ENCODE peak calls at places on chromosomes 2 and 18, in seven cellular contexts. H is Peyer's patch, Q is IMR-90, Z is right lobe of liver, N is esophagus squamous epithelium, I is body of pancreas, X is A549. R is an unnamed sample.

GRCh38 chr2:235498556-235499305 is 4.9 kb downstream of the AGAP1 start:
- DNase-seq in I (peak; percentile 87), N (no peak), Z (no peak), Q (no peak), X (peak; percentile 44), H (no peak), R (no peak)

GRCh38 chr2:217101972-217102371 is 242.1 kb upstream of the TNP1 start:
- DNase-seq in Z (no peak), X (no peak), H (no peak), N (no peak), Q (no peak), I (no peak), R (no peak)

GRCh38 chr18:43665239-43665788 is 388.0 kb upstream of the SYT4 start:
- DNase-seq in X (no peak), Q (peak; percentile 94), N (no peak), I (no peak), Z (no peak), H (no peak), R (no peak)

GRCh38 chr2:120052597-120052996 is 39.7 kb downstream of the EPB41L5 start:
- DNase-seq in Q (peak; percentile 24), I (no peak), X (no peak), H (no peak), N (no peak), Z (no peak), R (no peak)

GRCh38 chr2:16493788-16494187 is 171.8 kb downstream of the CYRIA start:
- DNase-seq in N (no peak), Z (no peak), H (no peak), Q (no peak), X (no peak), I (no peak), R (no peak)

GRCh38 chr18:67766930-67767329 is 250.4 kb upstream of the DSEL start:
- DNase-seq in Z (no peak), N (no peak), H (no peak), I (no peak), X (peak; percentile 70), Q (peak; percentile 99), R (no peak)

GRCh38 chr2:24083567-24084385 is 858 bp downstream of the TP53I3 start:
- DNase-seq in Q (peak; percentile 79), N (peak; percentile 57), X (peak; percentile 98), I (peak; percentile 92), H (peak; percentile 95), Z (no peak), R (peak; percentile 97)

GRCh38 chr2:189287982-189288494 is 108.5 kb upstream of the COL5A2 start:
- DNase-seq in I (no peak), X (peak; percentile 85), H (no peak), Z (no peak), N (no peak), Q (peak; percentile 91), R (peak; percentile 19)

GRCh38 chr2:25361261-25362048 is 19.7 kb upstream of the DNMT3A start:
- DNase-seq in Z (no peak), H (no peak), Q (no peak), N (no peak), I (no peak), X (no peak), R (no peak)

GRCh38 chr2:85695121-85695520 is 963 bp downstream of the GNLY start:
- DNase-seq in H (no peak), N (no peak), X (no peak), Q (no peak), I (no peak), Z (no peak), R (no peak)

GRCh38 chr18:46320928-46321855 is 217.0 kb downstream of the HAUS1 start:
- DNase-seq in I (no peak), Z (no peak), Q (peak; percentile 55), H (no peak), N (no peak), X (no peak), R (no peak)

GRCh38 chr18:45652703-45653490 is 37.6 kb downstream of the SLC14A2 start:
- DNase-seq in N (no peak), Z (no peak), Q (peak; percentile 31), I (no peak), X (no peak), H (no peak), R (peak; percentile 93)

GRCh38 chr2:29723255-29724001 is 198.0 kb downstream of the ALK start:
- DNase-seq in H (no peak), N (no peak), Q (no peak), X (peak; percentile 19), Z (no peak), I (peak; percentile 40), R (no peak)

GRCh38 chr2:47043142-47043890 is 111.8 kb downstream of the STPG4 start:
- DNase-seq in Q (peak; percentile 95), I (peak; percentile 67), H (no peak), X (peak; percentile 81), N (no peak), Z (no peak), R (no peak)

GRCh38 chr2:109604597-109604996 is 9.2 kb downstream of the SEPTIN10 start:
- DNase-seq in H (peak; percentile 68), I (no peak), Q (peak; percentile 92), N (no peak), X (peak; percentile 79), Z (no peak), R (no peak)

GRCh38 chr2:102282646-102283045 is 28.7 kb upstream of the IL1RL1 start:
- DNase-seq in H (no peak), I (no peak), Q (no peak), Z (no peak), N (no peak), X (no peak), R (no peak)

GRCh38 chr18:48792141-48792540 is 158.6 kb downstream of the SMAD7 start:
- DNase-seq in H (peak; percentile 27), X (no peak), Q (no peak), N (no peak), I (no peak), Z (peak; percentile 31), R (no peak)

GRCh38 chr2:200810252-200810650 is 1.5 kb upstream of the BZW1 start:
- DNase-seq in Q (peak; percentile 93), Z (no peak), I (peak; percentile 53), H (no peak), X (peak; percentile 66), N (no peak), R (no peak)

GRCh38 chr2:200810967-200811335 is 759 bp upstream of the BZW1 start:
- DNase-seq in Q (peak; percentile 30), N (no peak), X (no peak), I (no peak), H (no peak), Z (no peak), R (no peak)

GRCh38 chr2:200812122-200813022 is 662 bp downstream of the BZW1 start:
- DNase-seq in H (peak; percentile 88), Q (peak; percentile 49), I (peak; percentile 82), N (peak; percentile 22), Z (peak; percentile 81), X (peak; percentile 71), R (peak; percentile 80)

GRCh38 chr2:200809506-200810251 is 2.0 kb upstream of the BZW1 start:
- DNase-seq in I (no peak), N (no peak), X (no peak), H (no peak), Z (no peak), Q (peak; percentile 57), R (no peak)

GRCh38 chr2:200811336-200812121 is at the start of gene BZW1:
- DNase-seq in Q (peak; percentile 96), X (peak; percentile 97), I (peak; percentile 96), Z (peak; percentile 98), N (peak; percentile 85), H (peak; percentile 98), R (peak; percentile 97)
- TF ChIP-seq POLR2A in Q (peak; percentile 98), X (peak; percentile 46), I (peak; percentile 96), Z (peak; percentile 98), N (peak; percentile 85), H (peak; percentile 98), R (peak; percentile 93)

DNA sequence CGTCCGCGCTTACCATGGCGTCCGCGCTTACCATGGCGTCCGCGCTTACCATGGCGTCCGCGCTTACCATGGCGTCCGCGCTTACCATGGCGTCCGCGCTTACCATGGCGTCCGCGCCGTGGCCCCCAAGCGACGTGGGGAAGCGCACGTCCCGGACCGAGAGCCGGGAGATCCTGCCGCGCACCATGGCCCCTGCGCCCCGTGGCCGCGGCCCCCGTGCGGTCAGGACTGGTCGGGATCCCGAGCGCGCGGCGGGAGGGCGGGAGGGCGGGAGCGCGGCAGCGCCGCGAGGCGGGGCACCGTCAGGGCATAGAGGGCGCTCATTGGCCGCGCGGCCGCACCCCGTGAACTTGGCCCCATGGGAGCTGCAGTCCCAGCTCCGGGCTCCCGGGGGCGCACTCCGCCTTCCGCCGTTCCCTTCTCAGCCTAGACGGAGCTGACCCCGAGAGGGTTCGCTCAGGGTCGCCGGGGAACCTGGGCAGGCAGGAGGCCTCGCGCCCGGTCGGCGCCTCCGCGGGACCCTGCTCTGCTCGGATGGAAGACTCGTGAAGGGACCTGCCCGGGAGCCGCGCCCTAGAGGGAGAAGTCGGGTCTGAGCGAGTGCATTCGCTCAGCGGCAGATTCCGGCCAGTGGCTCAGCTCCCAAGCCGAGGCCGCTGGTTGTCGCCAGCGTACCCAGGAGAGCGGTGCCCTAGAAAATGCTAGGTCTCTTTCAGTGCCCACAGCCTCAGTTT is at the start of gene ENOSF1:
- DNase-seq in I (peak; percentile 88), Z (peak; percentile 91), Q (peak; percentile 58), X (peak; percentile 92), H (peak; percentile 93), N (no peak), R (peak; percentile 93)
- TF ChIP-seq POLR2A in I (peak; percentile 48), Z (peak; percentile 46), Q (no peak), X (peak; percentile 44), H (peak; percentile 39), N (no peak), R (no peak)

GRCh38 chr2:156341482-156342251 is 9.1 kb upstream of the NR4A2 start:
- DNase-seq in X (peak; percentile 95), Q (peak; percentile 94), I (peak; percentile 95), N (peak; percentile 76), H (peak; percentile 96), Z (peak; percentile 92), R (peak; percentile 96)

GRCh38 chr2:156343096-156343939 is 10.8 kb upstream of the NR4A2 start:
- DNase-seq in X (no peak), H (no peak), N (no peak), Q (no peak), Z (no peak), I (no peak), R (peak; percentile 71)

GRCh38 chr2:156340818-156341481 is 8.4 kb upstream of the NR4A2 start:
- DNase-seq in X (peak; percentile 66), Q (peak; percentile 55), I (peak; percentile 24), N (no peak), H (peak; percentile 69), Z (no peak), R (peak; percentile 79)

GRCh38 chr2:156343940-156344301 is 11.4 kb upstream of the NR4A2 start:
- DNase-seq in H (no peak), Q (peak; percentile 65), X (no peak), I (no peak), Z (no peak), N (no peak), R (peak; percentile 31)

GRCh38 chr2:156342252-156343095 is 10.0 kb upstream of the NR4A2 start:
- DNase-seq in I (peak; percentile 96), H (peak; percentile 96), N (peak; percentile 65), Q (peak; percentile 93), X (peak; percentile 90), Z (peak; percentile 97), R (peak; percentile 94)
- TF ChIP-seq POLR2A in I (peak; percentile 4), H (peak; percentile 87), N (peak; percentile 68), Q (peak; percentile 60), X (peak; percentile 37), Z (peak; percentile 87), R (peak; percentile 76)

DNA sequence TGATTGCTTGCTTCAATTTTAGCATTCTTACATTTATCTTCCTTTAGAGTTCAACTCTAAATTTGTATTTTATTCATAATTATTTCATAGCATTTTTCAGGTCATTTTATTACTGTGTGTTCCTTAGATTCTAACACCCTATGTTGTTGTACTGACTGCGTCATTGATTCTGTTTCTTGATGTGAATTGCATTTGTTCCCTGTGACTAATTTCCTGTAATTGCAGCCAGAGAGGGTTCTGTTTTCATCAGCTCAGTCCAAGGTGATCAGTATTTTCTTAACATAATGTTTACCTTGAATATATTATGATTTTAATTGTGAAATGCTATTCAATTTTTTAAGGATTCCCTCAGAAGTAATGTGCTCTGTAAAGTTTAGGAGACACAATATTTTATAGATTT is 970.2 kb upstream of the PIK3C3 start:
- DNase-seq in X (no peak), Z (no peak), H (no peak), I (no peak), N (no peak), Q (peak; percentile 2), R (no peak)
- TF ChIP-seq POLR2A in X (no peak), Z (no peak), H (no peak), I (no peak), N (no peak), Q (no peak), R (no peak)

R was measured in erythroblast.